ENCODE peak calls at places on chromosomes 4 and X, in ten cellular contexts. One of them, this sample, is unnamed.

GRCh38 chrX:75603833-75604232 is 81.0 kb upstream of the ZDHHC15 start:
- DNase-seq in progenitor cell of endocrine pancreas: no peak
- DNase-seq in fibroblast of lung: peak
- DNase-seq in HFF-Myc: no peak
- DNase-seq in nephron progenitor cell: no peak
- DNase-seq in tibial artery: no peak
- DNase-seq in AG04450: no peak
- DNase-seq in brain microvascular endothelial cell: peak
- DNase-seq in SK-N-SH: peak
- DNase-seq in RWPE2: no peak
- DNase-seq in this sample: no peak

GRCh38 chr4:648579-649292 is 23.4 kb downstream of the PDE6B start:
- DNase-seq in progenitor cell of endocrine pancreas: no peak
- DNase-seq in fibroblast of lung: no peak
- DNase-seq in HFF-Myc: no peak
- DNase-seq in nephron progenitor cell: peak
- DNase-seq in tibial artery: no peak
- DNase-seq in AG04450: no peak
- DNase-seq in brain microvascular endothelial cell: no peak
- DNase-seq in SK-N-SH: no peak
- DNase-seq in RWPE2: peak
- DNase-seq in this sample: no peak

GRCh38 chr4:125315571-125316390 is 1.0 kb downstream of the FAT4 start:
- DNase-seq in progenitor cell of endocrine pancreas: peak
- DNase-seq in fibroblast of lung: peak
- DNase-seq in HFF-Myc: no peak
- DNase-seq in nephron progenitor cell: peak
- DNase-seq in tibial artery: peak
- DNase-seq in AG04450: no peak
- DNase-seq in brain microvascular endothelial cell: peak
- DNase-seq in SK-N-SH: peak
- DNase-seq in RWPE2: no peak
- DNase-seq in this sample: peak

GRCh38 chrX:14712096-14712495 is 160.8 kb downstream of the FANCB start:
- DNase-seq in progenitor cell of endocrine pancreas: no peak
- DNase-seq in fibroblast of lung: no peak
- DNase-seq in HFF-Myc: peak
- DNase-seq in nephron progenitor cell: no peak
- DNase-seq in tibial artery: no peak
- DNase-seq in AG04450: no peak
- DNase-seq in brain microvascular endothelial cell: no peak
- DNase-seq in SK-N-SH: no peak
- DNase-seq in RWPE2: no peak
- DNase-seq in this sample: no peak

GRCh38 chr4:89755210-89755609 is 81.8 kb downstream of the SNCA start:
- DNase-seq in progenitor cell of endocrine pancreas: no peak
- DNase-seq in fibroblast of lung: peak
- DNase-seq in HFF-Myc: no peak
- DNase-seq in nephron progenitor cell: no peak
- DNase-seq in tibial artery: no peak
- DNase-seq in AG04450: no peak
- DNase-seq in brain microvascular endothelial cell: no peak
- DNase-seq in SK-N-SH: no peak
- DNase-seq in RWPE2: no peak
- DNase-seq in this sample: no peak

GRCh38 chrX:47143894-47144625 is 442 bp downstream of the NDUFB11 start:
- DNase-seq in progenitor cell of endocrine pancreas: no peak
- DNase-seq in fibroblast of lung: peak
- DNase-seq in HFF-Myc: peak
- DNase-seq in nephron progenitor cell: no peak
- DNase-seq in tibial artery: no peak
- DNase-seq in AG04450: no peak
- DNase-seq in brain microvascular endothelial cell: no peak
- DNase-seq in SK-N-SH: peak
- DNase-seq in RWPE2: no peak
- DNase-seq in this sample: peak

GRCh38 chrX:57379296-57379695 is 92.8 kb downstream of the FAAH2 start:
- DNase-seq in progenitor cell of endocrine pancreas: no peak
- DNase-seq in fibroblast of lung: no peak
- DNase-seq in HFF-Myc: no peak
- DNase-seq in nephron progenitor cell: no peak
- DNase-seq in tibial artery: no peak
- DNase-seq in AG04450: no peak
- DNase-seq in brain microvascular endothelial cell: no peak
- DNase-seq in SK-N-SH: no peak
- DNase-seq in RWPE2: no peak
- DNase-seq in this sample: no peak

GRCh38 chrX:25023908-25024307 is 8.1 kb upstream of the ARX start:
- DNase-seq in progenitor cell of endocrine pancreas: no peak
- DNase-seq in fibroblast of lung: no peak
- DNase-seq in HFF-Myc: no peak
- DNase-seq in nephron progenitor cell: no peak
- DNase-seq in tibial artery: no peak
- DNase-seq in AG04450: no peak
- DNase-seq in brain microvascular endothelial cell: no peak
- DNase-seq in SK-N-SH: no peak
- DNase-seq in RWPE2: no peak
- DNase-seq in this sample: no peak

GRCh38 chr4:29805245-29805644 is 914.9 kb upstream of the PCDH7 start:
- DNase-seq in progenitor cell of endocrine pancreas: no peak
- DNase-seq in fibroblast of lung: peak
- DNase-seq in HFF-Myc: no peak
- DNase-seq in nephron progenitor cell: no peak
- DNase-seq in tibial artery: no peak
- DNase-seq in AG04450: no peak
- DNase-seq in brain microvascular endothelial cell: no peak
- DNase-seq in SK-N-SH: no peak
- DNase-seq in RWPE2: no peak
- DNase-seq in this sample: no peak

GRCh38 chrX:153765138-153766079 is 1.4 kb downstream of the PLXNB3 start:
- DNase-seq in progenitor cell of endocrine pancreas: no peak
- DNase-seq in fibroblast of lung: no peak
- DNase-seq in HFF-Myc: no peak
- DNase-seq in nephron progenitor cell: no peak
- DNase-seq in tibial artery: no peak
- DNase-seq in AG04450: no peak
- DNase-seq in brain microvascular endothelial cell: no peak
- DNase-seq in SK-N-SH: peak
- DNase-seq in RWPE2: peak
- DNase-seq in this sample: peak

GRCh38 chr4:117420966-117421365 is 335.6 kb upstream of the TRAM1L1 start:
- DNase-seq in progenitor cell of endocrine pancreas: no peak
- DNase-seq in fibroblast of lung: no peak
- DNase-seq in HFF-Myc: no peak
- DNase-seq in nephron progenitor cell: no peak
- DNase-seq in tibial artery: no peak
- DNase-seq in AG04450: no peak
- DNase-seq in brain microvascular endothelial cell: no peak
- DNase-seq in SK-N-SH: no peak
- DNase-seq in RWPE2: no peak
- DNase-seq in this sample: no peak

GRCh38 chrX:71098302-71098701 is 2.7 kb downstream of the FOXO4 start:
- DNase-seq in progenitor cell of endocrine pancreas: no peak
- DNase-seq in fibroblast of lung: peak
- DNase-seq in HFF-Myc: no peak
- DNase-seq in nephron progenitor cell: peak
- DNase-seq in tibial artery: peak
- DNase-seq in AG04450: no peak
- DNase-seq in brain microvascular endothelial cell: no peak
- DNase-seq in SK-N-SH: peak
- DNase-seq in RWPE2: no peak
- DNase-seq in this sample: peak

GRCh38 chrX:120485562-120486520 is 16.7 kb upstream of the LAMP2 start:
- DNase-seq in progenitor cell of endocrine pancreas: peak
- DNase-seq in fibroblast of lung: peak
- DNase-seq in HFF-Myc: peak
- DNase-seq in nephron progenitor cell: peak
- DNase-seq in tibial artery: peak
- DNase-seq in AG04450: peak
- DNase-seq in brain microvascular endothelial cell: peak
- DNase-seq in SK-N-SH: peak
- DNase-seq in RWPE2: peak
- DNase-seq in this sample: peak

GRCh38 chrX:31232506-31232905 is 160.7 kb upstream of the FTHL17 start:
- DNase-seq in progenitor cell of endocrine pancreas: no peak
- DNase-seq in fibroblast of lung: no peak
- DNase-seq in HFF-Myc: no peak
- DNase-seq in nephron progenitor cell: no peak
- DNase-seq in tibial artery: no peak
- DNase-seq in AG04450: no peak
- DNase-seq in brain microvascular endothelial cell: no peak
- DNase-seq in SK-N-SH: no peak
- DNase-seq in RWPE2: no peak
- DNase-seq in this sample: no peak

GRCh38 chr4:114267976-114268375 is 288.5 kb upstream of the ARSJ start:
- DNase-seq in progenitor cell of endocrine pancreas: no peak
- DNase-seq in fibroblast of lung: no peak
- DNase-seq in HFF-Myc: no peak
- DNase-seq in nephron progenitor cell: no peak
- DNase-seq in tibial artery: no peak
- DNase-seq in AG04450: no peak
- DNase-seq in brain microvascular endothelial cell: peak
- DNase-seq in SK-N-SH: no peak
- DNase-seq in RWPE2: no peak
- DNase-seq in this sample: no peak

GRCh38 chrX:20620301-20620700 is 353.6 kb upstream of the RPS6KA3 start:
- DNase-seq in progenitor cell of endocrine pancreas: no peak
- DNase-seq in fibroblast of lung: peak
- DNase-seq in HFF-Myc: no peak
- DNase-seq in nephron progenitor cell: no peak
- DNase-seq in tibial artery: no peak
- DNase-seq in AG04450: no peak
- DNase-seq in brain microvascular endothelial cell: peak
- DNase-seq in SK-N-SH: no peak
- DNase-seq in RWPE2: no peak
- DNase-seq in this sample: no peak

GRCh38 chr4:145180298-145181090 is at the start of gene OTUD4:
- DNase-seq in progenitor cell of endocrine pancreas: peak
- DNase-seq in fibroblast of lung: peak
- DNase-seq in HFF-Myc: peak
- DNase-seq in nephron progenitor cell: peak
- DNase-seq in tibial artery: peak
- DNase-seq in AG04450: peak
- DNase-seq in brain microvascular endothelial cell: peak
- DNase-seq in SK-N-SH: peak
- DNase-seq in RWPE2: peak
- DNase-seq in this sample: peak
- TF ChIP-seq CTCF in progenitor cell of endocrine pancreas: peak
- TF ChIP-seq CTCF in fibroblast of lung: no peak
- TF ChIP-seq CTCF in HFF-Myc: no peak
- TF ChIP-seq CTCF in nephron progenitor cell: no peak
- TF ChIP-seq CTCF in tibial artery: no peak
- TF ChIP-seq CTCF in AG04450: peak
- TF ChIP-seq CTCF in brain microvascular endothelial cell: peak
- TF ChIP-seq CTCF in SK-N-SH: peak
- TF ChIP-seq CTCF in RWPE2: peak
- TF ChIP-seq CTCF in this sample: no peak

DNA sequence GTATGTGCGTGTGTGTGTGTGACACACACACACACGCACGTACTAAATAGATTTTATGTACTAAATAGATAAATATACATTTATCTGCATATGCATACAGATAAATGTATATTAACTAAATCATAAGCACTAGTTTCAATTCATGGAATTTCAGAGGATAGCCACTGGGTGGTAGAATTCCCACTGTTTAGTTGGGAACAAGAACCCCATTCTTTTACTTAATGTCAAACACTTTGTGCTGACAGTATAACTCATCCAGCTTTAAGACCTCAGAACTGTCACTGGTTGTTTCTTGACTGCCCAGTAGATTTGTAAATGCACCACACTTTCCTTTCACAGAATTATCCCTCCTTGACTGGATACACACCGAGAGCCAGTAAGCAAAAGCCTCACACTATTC is 32.5 kb downstream of the PPARGC1A start:
- DNase-seq in progenitor cell of endocrine pancreas: no peak
- DNase-seq in fibroblast of lung: peak
- DNase-seq in HFF-Myc: no peak
- DNase-seq in nephron progenitor cell: no peak
- DNase-seq in tibial artery: no peak
- DNase-seq in AG04450: no peak
- DNase-seq in brain microvascular endothelial cell: peak
- DNase-seq in SK-N-SH: no peak
- DNase-seq in RWPE2: no peak
- DNase-seq in this sample: no peak
- TF ChIP-seq CTCF in progenitor cell of endocrine pancreas: no peak
- TF ChIP-seq CTCF in fibroblast of lung: peak
- TF ChIP-seq CTCF in HFF-Myc: no peak
- TF ChIP-seq CTCF in nephron progenitor cell: no peak
- TF ChIP-seq CTCF in tibial artery: no peak
- TF ChIP-seq CTCF in AG04450: peak
- TF ChIP-seq CTCF in brain microvascular endothelial cell: peak
- TF ChIP-seq CTCF in SK-N-SH: peak
- TF ChIP-seq CTCF in RWPE2: peak
- TF ChIP-seq CTCF in this sample: no peak

DNA sequence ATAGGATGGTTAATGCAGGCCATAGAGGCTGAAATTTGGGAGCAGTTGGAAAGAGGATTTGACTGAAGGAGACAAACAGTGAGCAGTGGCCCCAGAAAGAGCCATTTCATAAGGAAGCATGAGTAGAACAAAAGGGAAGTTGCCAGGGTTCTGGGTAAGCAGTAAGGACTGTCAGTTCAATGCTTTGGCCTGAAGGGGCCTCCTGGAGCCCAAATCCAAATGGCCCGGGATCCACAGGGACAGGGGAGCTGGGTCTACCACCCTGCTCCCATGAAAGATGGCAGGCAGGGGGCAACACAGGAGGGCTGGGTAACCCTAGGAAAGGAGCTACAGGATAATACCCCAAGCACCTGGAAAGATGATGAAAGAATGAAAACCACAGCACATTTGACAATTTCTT is 4.1 kb upstream of the INTS6L start:
- DNase-seq in progenitor cell of endocrine pancreas: no peak
- DNase-seq in fibroblast of lung: no peak
- DNase-seq in HFF-Myc: no peak
- DNase-seq in nephron progenitor cell: no peak
- DNase-seq in tibial artery: no peak
- DNase-seq in AG04450: no peak
- DNase-seq in brain microvascular endothelial cell: no peak
- DNase-seq in SK-N-SH: no peak
- DNase-seq in RWPE2: no peak
- DNase-seq in this sample: no peak
- TF ChIP-seq CTCF in progenitor cell of endocrine pancreas: no peak
- TF ChIP-seq CTCF in fibroblast of lung: no peak
- TF ChIP-seq CTCF in HFF-Myc: no peak
- TF ChIP-seq CTCF in nephron progenitor cell: no peak
- TF ChIP-seq CTCF in tibial artery: no peak
- TF ChIP-seq CTCF in AG04450: no peak
- TF ChIP-seq CTCF in brain microvascular endothelial cell: peak
- TF ChIP-seq CTCF in SK-N-SH: no peak
- TF ChIP-seq CTCF in RWPE2: no peak
- TF ChIP-seq CTCF in this sample: no peak

DNA sequence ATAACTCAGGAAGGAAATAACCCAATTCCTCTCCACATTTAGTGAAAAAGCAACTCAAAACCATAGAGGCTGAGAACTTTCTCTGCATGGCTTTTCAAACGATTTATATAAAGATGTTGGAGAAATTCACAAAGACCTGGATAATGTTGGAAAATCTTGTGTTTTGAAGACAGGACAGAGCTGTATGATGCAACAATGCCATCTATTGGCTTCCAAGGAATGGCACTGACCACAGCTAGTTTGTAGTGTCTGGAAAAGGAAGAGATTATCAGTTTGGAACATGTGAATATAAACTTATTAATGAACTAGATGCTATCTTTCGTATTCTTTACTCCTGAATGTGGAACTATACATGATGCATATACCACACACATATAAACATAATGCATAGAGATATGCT is 503.6 kb downstream of the IL1RAPL1 start:
- DNase-seq in progenitor cell of endocrine pancreas: no peak
- DNase-seq in fibroblast of lung: peak
- DNase-seq in HFF-Myc: no peak
- DNase-seq in nephron progenitor cell: no peak
- DNase-seq in tibial artery: no peak
- DNase-seq in AG04450: no peak
- DNase-seq in brain microvascular endothelial cell: no peak
- DNase-seq in SK-N-SH: no peak
- DNase-seq in RWPE2: no peak
- DNase-seq in this sample: no peak
- TF ChIP-seq CTCF in progenitor cell of endocrine pancreas: peak
- TF ChIP-seq CTCF in fibroblast of lung: peak
- TF ChIP-seq CTCF in HFF-Myc: peak
- TF ChIP-seq CTCF in nephron progenitor cell: peak
- TF ChIP-seq CTCF in tibial artery: no peak
- TF ChIP-seq CTCF in AG04450: no peak
- TF ChIP-seq CTCF in brain microvascular endothelial cell: peak
- TF ChIP-seq CTCF in SK-N-SH: peak
- TF ChIP-seq CTCF in RWPE2: peak
- TF ChIP-seq CTCF in this sample: no peak